ENCODE peak calls at places on chromosomes 11 and 22, in six cellular contexts. X is A549, Q is uterus, O is Peyer's patch, G is heart left ventricle, S is right lobe of liver. J is an unnamed sample.

GRCh38 chr22:17835256-17835655 is 61.0 kb upstream of the BID start:
- DNase-seq in X (no peak), G (no peak), O (no peak), Q (no peak), S (no peak), J (no peak)

GRCh38 chr22:40118979-40119378 is 58.7 kb upstream of the TNRC6B start:
- DNase-seq in X (no peak), Q (no peak), S (no peak), G (no peak), O (no peak), J (no peak)

GRCh38 chr11:14443642-14444041 is 56.0 kb downstream of the COPB1 start:
- DNase-seq in Q (no peak), X (no peak), S (peak; percentile 78), G (no peak), O (no peak), J (peak; percentile 17)

GRCh38 chr11:125777309-125777708 is 1.3 kb downstream of the PATE2 start:
- DNase-seq in O (no peak), Q (no peak), G (no peak), S (no peak), X (no peak), J (no peak)

GRCh38 chr11:104332110-104332509 is 168.2 kb upstream of the PDGFD start:
- DNase-seq in X (no peak), S (no peak), G (no peak), Q (no peak), O (no peak), J (peak; percentile 64)

GRCh38 chr22:42432020-42432596 is at the start of gene NFAM1:
- DNase-seq in Q (no peak), O (peak; percentile 34), G (peak; percentile 71), S (peak; percentile 68), X (no peak), J (no peak)

GRCh38 chr11:7605544-7605943 is 67.8 kb downstream of the CYB5R2 start:
- DNase-seq in X (peak; percentile 79), O (no peak), S (no peak), G (no peak), Q (no peak), J (no peak)

GRCh38 chr11:124518900-124519541 is 24.4 kb downstream of the OR8B12 start:
- DNase-seq in O (no peak), X (no peak), G (no peak), S (no peak), Q (no peak), J (no peak)

GRCh38 chr11:130620566-130620965 is 172.1 kb downstream of the ADAMTS15 start:
- DNase-seq in O (no peak), S (no peak), G (no peak), Q (no peak), X (no peak), J (no peak)

GRCh38 chr22:39254789-39255298 is 10.1 kb upstream of the PDGFB start:
- DNase-seq in G (peak; percentile 85), Q (peak; percentile 63), O (no peak), X (no peak), S (no peak), J (no peak)

GRCh38 chr11:75523811-75524401 is 1.8 kb downstream of the GDPD5 start:
- DNase-seq in Q (no peak), O (no peak), S (no peak), G (no peak), X (no peak), J (no peak)

GRCh38 chr11:75523189-75523588 is 2.6 kb downstream of the GDPD5 start:
- DNase-seq in Q (no peak), G (no peak), X (no peak), S (no peak), O (no peak), J (no peak)

GRCh38 chr11:75526192-75526541 is 426 bp upstream of the GDPD5 start:
- DNase-seq in Q (no peak), G (no peak), X (no peak), S (no peak), O (no peak), J (no peak)

GRCh38 chr11:75525433-75526191 is at the start of gene GDPD5:
- DNase-seq in S (peak; percentile 87), X (peak; percentile 89), G (peak; percentile 85), O (peak; percentile 77), Q (peak; percentile 82), J (peak; percentile 79)

DNA sequence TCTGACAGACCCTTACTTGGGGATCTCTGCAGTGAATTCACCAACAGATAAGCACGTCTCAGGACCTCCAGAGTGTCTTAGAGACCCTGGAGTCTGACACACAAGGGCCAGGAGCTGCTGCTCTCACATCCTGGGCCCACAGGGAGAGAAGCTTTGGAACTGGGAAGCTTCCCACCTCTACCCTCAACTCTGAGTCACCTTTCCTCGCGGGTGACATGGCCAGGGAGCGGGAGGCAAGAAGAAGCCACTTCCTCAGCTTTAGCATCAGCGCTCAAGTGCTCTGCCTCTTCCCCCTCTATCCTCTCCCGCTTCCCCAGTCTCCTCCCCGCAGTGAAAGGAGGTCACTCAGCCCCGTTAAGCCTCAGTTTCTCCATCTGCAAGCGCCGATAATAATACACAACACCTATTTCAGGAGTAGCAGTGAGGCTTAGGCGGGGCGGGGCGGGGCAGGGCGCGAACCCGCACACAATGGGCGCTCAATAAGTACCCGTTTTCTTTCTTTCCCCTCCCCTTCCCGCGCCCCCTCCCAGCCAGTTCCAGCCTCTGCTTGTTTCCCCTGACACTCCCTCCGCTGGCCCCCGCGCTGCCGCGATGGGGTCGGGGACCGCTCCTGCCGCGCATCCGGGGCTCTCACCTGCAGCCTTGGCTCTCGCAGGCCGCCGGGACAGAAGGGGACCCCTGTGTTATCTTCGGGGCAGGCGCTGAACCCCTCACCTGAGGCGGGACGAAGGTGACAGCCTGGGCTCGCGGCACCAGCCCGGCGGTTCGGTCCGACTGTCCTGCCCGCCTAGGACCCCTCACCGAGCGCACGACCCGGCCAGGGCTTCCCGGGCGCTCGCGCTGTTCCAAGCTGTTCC is 937 bp downstream of the GDPD5 start:
- DNase-seq in O (peak; percentile 26), S (peak; percentile 29), X (peak; percentile 28), G (no peak), Q (no peak), J (no peak)
- H3K4me1 ChIP-seq in O (peaks cover 17% of the 10 kb centered on the region), S (no peaks in the 10 kb centered on the region), X (peaks cover 16% of the 10 kb centered on the region), G (peaks cover 19% of the 10 kb centered on the region), Q (no peaks in the 10 kb centered on the region), J (peaks cover 5% of the 10 kb centered on the region)

GRCh38 chr11:44606472-44606871 is 41.0 kb downstream of the CD82 start:
- DNase-seq in X (no peak), O (no peak), Q (no peak), G (no peak), S (no peak), J (no peak)

GRCh38 chr11:44607987-44608386 is 42.5 kb downstream of the CD82 start:
- DNase-seq in S (no peak), X (no peak), O (no peak), G (no peak), Q (no peak), J (no peak)

GRCh38 chr11:44605965-44606364 is 40.5 kb downstream of the CD82 start:
- DNase-seq in S (no peak), Q (no peak), O (no peak), X (no peak), G (no peak), J (no peak)

GRCh38 chr11:44608654-44609027 is 43.2 kb downstream of the CD82 start:
- DNase-seq in O (no peak), Q (no peak), X (no peak), G (no peak), S (no peak), J (no peak)

GRCh38 chr11:44607324-44607962 is 42.0 kb downstream of the CD82 start:
- DNase-seq in G (no peak), O (no peak), Q (no peak), X (no peak), S (no peak), J (no peak)
- TF ChIP-seq POLR2A in G (no peak), O (no peak), Q (no peak), X (no peak), S (no peak), J (no peak)

DNA sequence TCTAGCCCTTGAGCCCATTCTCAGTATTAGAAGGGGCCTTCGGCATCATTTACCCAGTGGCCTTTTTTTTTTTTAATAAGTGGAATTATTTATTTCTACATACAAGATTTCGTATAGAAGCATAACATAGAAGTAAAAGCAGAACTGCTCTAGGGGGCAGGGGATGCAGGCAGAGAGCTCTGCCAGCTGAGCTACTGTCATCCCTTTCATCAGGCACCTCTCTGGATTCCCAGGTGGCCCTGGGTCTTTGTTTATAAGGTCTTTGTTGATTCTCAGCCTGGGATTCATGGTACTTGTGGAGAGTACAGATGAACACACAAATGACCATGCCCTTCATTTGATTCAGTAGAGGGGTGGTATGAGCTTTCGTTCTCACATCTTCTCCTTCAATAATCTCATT is 66.4 kb downstream of the GAB2 start:
- DNase-seq in S (no peak), O (no peak), X (no peak), Q (no peak), G (no peak), J (no peak)
- H3K4me1 ChIP-seq in S (no peaks in the 10 kb centered on the region), O (peaks cover 44% of the 10 kb centered on the region), X (peaks cover 13% of the 10 kb centered on the region), Q (peaks cover 9% of the 10 kb centered on the region), G (peaks cover 86% of the 10 kb centered on the region), J (peaks cover 28% of the 10 kb centered on the region)

DNA sequence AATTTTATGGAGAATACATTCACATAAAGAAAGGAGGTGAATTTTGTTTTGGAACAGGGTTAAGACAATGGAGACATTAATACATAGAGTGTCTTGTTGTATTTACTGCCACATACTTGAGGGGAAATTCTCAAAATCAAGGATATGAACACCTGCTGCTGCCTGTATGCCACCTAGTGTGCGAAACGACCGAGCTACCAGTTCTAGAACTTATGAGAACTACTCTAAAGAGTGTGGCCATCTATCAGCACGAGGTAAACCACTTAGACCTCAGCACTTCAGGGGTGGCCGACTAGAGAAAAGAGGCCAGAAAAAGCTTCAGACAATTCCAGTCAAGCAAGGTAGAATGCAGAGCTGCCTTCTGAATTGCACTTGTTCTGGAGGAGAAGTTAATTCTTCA is 1.5 kb upstream of the AGBL2 start:
- DNase-seq in X (no peak), O (no peak), G (no peak), S (no peak), Q (no peak), J (no peak)
- TF ChIP-seq POLR2A in X (no peak), O (no peak), G (no peak), S (no peak), Q (no peak), J (no peak)

GRCh38 chr22:20466659-20467379 is 28.8 kb downstream of the KLHL22 start:
- DNase-seq in O (no peak), S (no peak), G (no peak), X (no peak), Q (no peak), J (no peak)
- H3K4me1 ChIP-seq in O (no peaks in the 10 kb centered on the region), S (no peaks in the 10 kb centered on the region), G (peaks cover 12% of the 10 kb centered on the region), X (no peaks in the 10 kb centered on the region), Q (no peaks in the 10 kb centered on the region), J (no peaks in the 10 kb centered on the region)

J was measured in testis.